ENCODE peak calls at places on chromosomes 1 and 21, in ten cellular contexts. One of them, this sample, is unnamed.

GRCh38 chr1:112673589-112674439 is 645 bp upstream of the MOV10 start:
- DNase-seq in T1000: no peak
- DNase-seq in type B pancreatic cell: no peak
- DNase-seq in stimulated activated CD4-positive, alpha-beta T cell treated with anti-CD3 and anti-CD28 coated beads, Interleukin-12 subunit alpha, Interleukin-12 subunit beta, amount 100 ng/mL, for 4 hours: no peak
- DNase-seq in heart left ventricle: no peak
- DNase-seq in T-helper 1 cell: no peak
- DNase-seq in stimulated activated CD8-positive, alpha-beta memory T cell treated with anti-CD3 and anti-CD28 coated beads, Interleukin-4, amount 100 ng/mL, for 48 hours: no peak
- DNase-seq in H54: no peak
- DNase-seq in RWPE1: peak; percentile 20
- DNase-seq in nucleus accumbens: no peak
- DNase-seq in this sample: peak; percentile 24

GRCh38 chr21:43372663-43373386 is 54.1 kb downstream of the SIK1 start:
- DNase-seq in stimulated activated CD8-positive, alpha-beta memory T cell treated with anti-CD3 and anti-CD28 coated beads, Interleukin-4, amount 100 ng/mL, for 48 hours: no peak
- DNase-seq in nucleus accumbens: no peak
- DNase-seq in T1000: no peak
- DNase-seq in RWPE1: peak; percentile 87
- DNase-seq in T-helper 1 cell: no peak
- DNase-seq in H54: no peak
- DNase-seq in heart left ventricle: no peak
- DNase-seq in stimulated activated CD4-positive, alpha-beta T cell treated with anti-CD3 and anti-CD28 coated beads, Interleukin-12 subunit alpha, Interleukin-12 subunit beta, amount 100 ng/mL, for 4 hours: no peak
- DNase-seq in type B pancreatic cell: no peak
- DNase-seq in this sample: no peak

GRCh38 chr1:19164274-19165015 is 45.6 kb downstream of the UBR4 start:
- DNase-seq in nucleus accumbens: no peak
- DNase-seq in type B pancreatic cell: no peak
- DNase-seq in T-helper 1 cell: no peak
- DNase-seq in T1000: no peak
- DNase-seq in stimulated activated CD8-positive, alpha-beta memory T cell treated with anti-CD3 and anti-CD28 coated beads, Interleukin-4, amount 100 ng/mL, for 48 hours: no peak
- DNase-seq in H54: no peak
- DNase-seq in RWPE1: no peak
- DNase-seq in heart left ventricle: no peak
- DNase-seq in stimulated activated CD4-positive, alpha-beta T cell treated with anti-CD3 and anti-CD28 coated beads, Interleukin-12 subunit alpha, Interleukin-12 subunit beta, amount 100 ng/mL, for 4 hours: no peak
- DNase-seq in this sample: no peak

GRCh38 chr1:116265931-116266863 is 106.8 kb upstream of the ATP1A1 start:
- DNase-seq in T-helper 1 cell: no peak
- DNase-seq in stimulated activated CD8-positive, alpha-beta memory T cell treated with anti-CD3 and anti-CD28 coated beads, Interleukin-4, amount 100 ng/mL, for 48 hours: no peak
- DNase-seq in stimulated activated CD4-positive, alpha-beta T cell treated with anti-CD3 and anti-CD28 coated beads, Interleukin-12 subunit alpha, Interleukin-12 subunit beta, amount 100 ng/mL, for 4 hours: no peak
- DNase-seq in nucleus accumbens: no peak
- DNase-seq in T1000: no peak
- DNase-seq in H54: no peak
- DNase-seq in type B pancreatic cell: no peak
- DNase-seq in heart left ventricle: no peak
- DNase-seq in RWPE1: no peak
- DNase-seq in this sample: no peak

GRCh38 chr1:85240659-85241058 is 18.8 kb downstream of the C1orf52 start:
- DNase-seq in RWPE1: no peak
- DNase-seq in nucleus accumbens: no peak
- DNase-seq in heart left ventricle: no peak
- DNase-seq in T-helper 1 cell: no peak
- DNase-seq in stimulated activated CD8-positive, alpha-beta memory T cell treated with anti-CD3 and anti-CD28 coated beads, Interleukin-4, amount 100 ng/mL, for 48 hours: no peak
- DNase-seq in stimulated activated CD4-positive, alpha-beta T cell treated with anti-CD3 and anti-CD28 coated beads, Interleukin-12 subunit alpha, Interleukin-12 subunit beta, amount 100 ng/mL, for 4 hours: no peak
- DNase-seq in T1000: no peak
- DNase-seq in H54: no peak
- DNase-seq in type B pancreatic cell: no peak
- DNase-seq in this sample: no peak

GRCh38 chr1:3359346-3360157 is 94.9 kb upstream of the ARHGEF16 start:
- DNase-seq in T1000: no peak
- DNase-seq in stimulated activated CD4-positive, alpha-beta T cell treated with anti-CD3 and anti-CD28 coated beads, Interleukin-12 subunit alpha, Interleukin-12 subunit beta, amount 100 ng/mL, for 4 hours: no peak
- DNase-seq in nucleus accumbens: no peak
- DNase-seq in heart left ventricle: no peak
- DNase-seq in stimulated activated CD8-positive, alpha-beta memory T cell treated with anti-CD3 and anti-CD28 coated beads, Interleukin-4, amount 100 ng/mL, for 48 hours: no peak
- DNase-seq in type B pancreatic cell: no peak
- DNase-seq in T-helper 1 cell: no peak
- DNase-seq in H54: no peak
- DNase-seq in RWPE1: no peak
- DNase-seq in this sample: no peak

GRCh38 chr1:20483833-20484525 is 2.0 kb downstream of the CAMK2N1 start:
- DNase-seq in T1000: no peak
- DNase-seq in RWPE1: no peak
- DNase-seq in T-helper 1 cell: no peak
- DNase-seq in stimulated activated CD4-positive, alpha-beta T cell treated with anti-CD3 and anti-CD28 coated beads, Interleukin-12 subunit alpha, Interleukin-12 subunit beta, amount 100 ng/mL, for 4 hours: no peak
- DNase-seq in nucleus accumbens: peak; percentile 40
- DNase-seq in H54: no peak
- DNase-seq in type B pancreatic cell: no peak
- DNase-seq in heart left ventricle: peak; percentile 38
- DNase-seq in stimulated activated CD8-positive, alpha-beta memory T cell treated with anti-CD3 and anti-CD28 coated beads, Interleukin-4, amount 100 ng/mL, for 48 hours: peak; percentile 32
- DNase-seq in this sample: no peak

GRCh38 chr1:23977187-23977853 is 2.8 kb downstream of the SRSF10 start:
- DNase-seq in T-helper 1 cell: no peak
- DNase-seq in H54: no peak
- DNase-seq in stimulated activated CD8-positive, alpha-beta memory T cell treated with anti-CD3 and anti-CD28 coated beads, Interleukin-4, amount 100 ng/mL, for 48 hours: no peak
- DNase-seq in nucleus accumbens: no peak
- DNase-seq in T1000: no peak
- DNase-seq in stimulated activated CD4-positive, alpha-beta T cell treated with anti-CD3 and anti-CD28 coated beads, Interleukin-12 subunit alpha, Interleukin-12 subunit beta, amount 100 ng/mL, for 4 hours: no peak
- DNase-seq in type B pancreatic cell: no peak
- DNase-seq in heart left ventricle: no peak
- DNase-seq in RWPE1: no peak
- DNase-seq in this sample: no peak

GRCh38 chr1:155007253-155007828 is 4.7 kb downstream of the ZBTB7B start:
- DNase-seq in T1000: no peak
- DNase-seq in T-helper 1 cell: no peak
- DNase-seq in H54: no peak
- DNase-seq in stimulated activated CD4-positive, alpha-beta T cell treated with anti-CD3 and anti-CD28 coated beads, Interleukin-12 subunit alpha, Interleukin-12 subunit beta, amount 100 ng/mL, for 4 hours: no peak
- DNase-seq in RWPE1: no peak
- DNase-seq in type B pancreatic cell: peak; percentile 69
- DNase-seq in heart left ventricle: peak; percentile 85
- DNase-seq in stimulated activated CD8-positive, alpha-beta memory T cell treated with anti-CD3 and anti-CD28 coated beads, Interleukin-4, amount 100 ng/mL, for 48 hours: no peak
- DNase-seq in nucleus accumbens: peak; percentile 60
- DNase-seq in this sample: no peak

GRCh38 chr1:200443860-200444259 is 34.0 kb upstream of the ZNF281 start:
- DNase-seq in H54: no peak
- DNase-seq in T-helper 1 cell: no peak
- DNase-seq in stimulated activated CD4-positive, alpha-beta T cell treated with anti-CD3 and anti-CD28 coated beads, Interleukin-12 subunit alpha, Interleukin-12 subunit beta, amount 100 ng/mL, for 4 hours: no peak
- DNase-seq in stimulated activated CD8-positive, alpha-beta memory T cell treated with anti-CD3 and anti-CD28 coated beads, Interleukin-4, amount 100 ng/mL, for 48 hours: no peak
- DNase-seq in RWPE1: no peak
- DNase-seq in heart left ventricle: no peak
- DNase-seq in T1000: no peak
- DNase-seq in type B pancreatic cell: no peak
- DNase-seq in nucleus accumbens: no peak
- DNase-seq in this sample: no peak